ENCODE peak calls at places on chromosomes 16 and 17, in eight cellular contexts. S is foreskin keratinocyte, O is endothelial cell of umbilical vein, I is substantia nigra, C is tibial artery, A is heart left ventricle, D is adrenal gland, P is left ventricle myocardium inferior. M is an unnamed sample.

GRCh38 chr16:66926171-66926570 is 836 bp upstream of the RRAD start:
- DNase-seq in S (no peak), O (no peak), I (peak; percentile 37), C (peak; percentile 94), A (peak; percentile 84), D (peak; percentile 81), P (peak; percentile 74), M (no peak)

GRCh38 chr17:51050291-51051033 is 70.2 kb downstream of the SPAG9 start:
- DNase-seq in S (peak; percentile 78), O (no peak), I (no peak), C (no peak), A (no peak), D (no peak), P (no peak), M (no peak)

GRCh38 chr16:14672403-14672971 is 21.6 kb downstream of the PLA2G10 start:
- DNase-seq in S (no peak), O (no peak), I (no peak), C (no peak), A (no peak), D (no peak), P (no peak), M (no peak)

GRCh38 chr16:68233085-68233834 is 2.7 kb downstream of the ESRP2 start:
- DNase-seq in S (no peak), O (no peak), I (no peak), C (no peak), A (no peak), D (no peak), P (no peak), M (no peak)

GRCh38 chr17:2435181-2435741 is 34.4 kb upstream of the MNT start:
- DNase-seq in S (no peak), O (no peak), I (no peak), C (no peak), A (no peak), D (no peak), P (no peak), M (no peak)

GRCh38 chr17:67718325-67718941 is 697 bp downstream of the NOL11 start:
- DNase-seq in S (peak; percentile 30), O (no peak), I (no peak), C (no peak), A (no peak), D (peak; percentile 18), P (no peak), M (peak; percentile 43)

GRCh38 chr17:44987194-44987882 is 19.2 kb upstream of the C1QL1 start:
- DNase-seq in S (no peak), O (no peak), I (no peak), C (no peak), A (no peak), D (no peak), P (no peak), M (no peak)

GRCh38 chr17:70956731-70957130 is 787.4 kb downstream of the KCNJ2 start:
- DNase-seq in S (no peak), O (no peak), I (no peak), C (no peak), A (no peak), D (no peak), P (no peak), M (no peak)

GRCh38 chr17:32349503-32349853 is 479 bp upstream of the ZNF207 start:
- DNase-seq in S (no peak), O (no peak), I (no peak), C (no peak), A (no peak), D (peak; percentile 16), P (no peak), M (no peak)

GRCh38 chr17:9254841-9255240 is 233.5 kb downstream of the NTN1 start:
- DNase-seq in S (no peak), O (no peak), I (no peak), C (no peak), A (no peak), D (no peak), P (no peak), M (no peak)

GRCh38 chr17:64118452-64118979 is 11.4 kb downstream of the ERN1 start:
- DNase-seq in S (no peak), O (peak; percentile 22), I (no peak), C (no peak), A (peak; percentile 55), D (peak; percentile 91), P (peak; percentile 40), M (no peak)

GRCh38 chr17:8481089-8481488 is 45.4 kb downstream of the NDEL1 start:
- DNase-seq in S (no peak), O (no peak), I (no peak), C (no peak), A (no peak), D (no peak), P (no peak), M (no peak)

GRCh38 chr16:75789237-75789636 is 62.9 kb upstream of the CPHXL start:
- DNase-seq in S (peak; percentile 40), O (peak; percentile 46), I (no peak), C (no peak), A (no peak), D (peak; percentile 6), P (no peak), M (peak; percentile 64)

GRCh38 chr16:709651-710499 is 4.3 kb upstream of the FBXL16 start:
- DNase-seq in S (no peak), O (no peak), I (peak; percentile 78), C (no peak), A (peak; percentile 75), D (peak; percentile 77), P (no peak), M (peak; percentile 70)

GRCh38 chr16:72996291-72997062 is 51.5 kb downstream of the ZFHX3 start:
- DNase-seq in S (no peak), O (no peak), I (no peak), C (peak; percentile 56), A (no peak), D (no peak), P (no peak), M (no peak)

GRCh38 chr17:82463881-82464566 is 5.5 kb downstream of the NARF start:
- DNase-seq in S (no peak), O (no peak), I (no peak), C (no peak), A (no peak), D (peak; percentile 47), P (no peak), M (no peak)

GRCh38 chr16:77869997-77870813 is 81.8 kb downstream of the VAT1L start:
- DNase-seq in S (no peak), O (peak; percentile 24), I (no peak), C (peak; percentile 78), A (peak; percentile 68), D (peak; percentile 18), P (peak; percentile 31), M (no peak)

GRCh38 chr17:37672545-37673078 is 29.4 kb upstream of the DDX52 start:
- DNase-seq in S (no peak), O (no peak), I (no peak), C (no peak), A (no peak), D (no peak), P (no peak), M (no peak)
- H3K27ac ChIP-seq in S (peak overlapping the region; percentile 65), O (no peak overlapping the region), I (no peak overlapping the region), C (no peak overlapping the region), A (no peak overlapping the region), D (no peak overlapping the region), P (no peak overlapping the region), M (peak overlapping the region; percentile 49)

GRCh38 chr16:53132406-53132805 is 77.6 kb downstream of the CHD9 start:
- DNase-seq in S (no peak), O (no peak), I (no peak), C (no peak), A (no peak), D (no peak), P (no peak), M (no peak)
- H3K27ac ChIP-seq in S (no peak overlapping the region), O (no peak overlapping the region), I (no peak overlapping the region), C (peak overlapping the region; percentile 87), A (peak overlapping the region; percentile 95), D (peak overlapping the region; percentile 87), P (peak overlapping the region; percentile 98), M (no peak overlapping the region)

DNA sequence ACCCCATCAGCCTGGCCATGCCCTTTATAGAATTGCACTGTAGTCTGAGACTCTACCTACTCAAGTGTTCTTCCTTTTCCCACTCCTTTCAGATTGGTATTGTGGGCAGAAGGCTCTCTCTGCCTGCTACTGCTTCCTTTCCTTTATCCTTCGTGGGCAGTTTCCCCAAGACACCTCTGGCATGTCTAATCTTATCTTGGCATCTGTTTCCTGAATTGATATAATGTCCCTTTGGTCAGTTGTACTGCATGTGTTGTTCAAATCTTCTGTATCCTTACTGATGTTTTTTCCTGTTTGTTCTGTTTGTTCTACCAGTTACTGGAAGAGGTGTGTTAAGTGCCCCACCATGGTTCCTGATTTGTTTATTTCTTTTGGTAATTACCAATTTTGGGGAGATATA is 29.5 kb upstream of the MSI2 start:
- DNase-seq in S (no peak), O (peak; percentile 50), I (no peak), C (no peak), A (no peak), D (no peak), P (no peak), M (no peak)
- H3K27ac ChIP-seq in S (no peak overlapping the region), O (no peak overlapping the region), I (no peak overlapping the region), C (no peak overlapping the region), A (no peak overlapping the region), D (no peak overlapping the region), P (no peak overlapping the region), M (no peak overlapping the region)

GRCh38 chr16:89404561-89404960 is 85.8 kb downstream of the ANKRD11 start:
- DNase-seq in S (peak; percentile 62), O (no peak), I (no peak), C (no peak), A (peak; percentile 68), D (peak; percentile 64), P (peak; percentile 49), M (peak; percentile 52)
- H3K27ac ChIP-seq in S (no peak overlapping the region), O (no peak overlapping the region), I (no peak overlapping the region), C (no peak overlapping the region), A (no peak overlapping the region), D (no peak overlapping the region), P (peak overlapping the region; percentile 60), M (peak overlapping the region; percentile 83)

DNA sequence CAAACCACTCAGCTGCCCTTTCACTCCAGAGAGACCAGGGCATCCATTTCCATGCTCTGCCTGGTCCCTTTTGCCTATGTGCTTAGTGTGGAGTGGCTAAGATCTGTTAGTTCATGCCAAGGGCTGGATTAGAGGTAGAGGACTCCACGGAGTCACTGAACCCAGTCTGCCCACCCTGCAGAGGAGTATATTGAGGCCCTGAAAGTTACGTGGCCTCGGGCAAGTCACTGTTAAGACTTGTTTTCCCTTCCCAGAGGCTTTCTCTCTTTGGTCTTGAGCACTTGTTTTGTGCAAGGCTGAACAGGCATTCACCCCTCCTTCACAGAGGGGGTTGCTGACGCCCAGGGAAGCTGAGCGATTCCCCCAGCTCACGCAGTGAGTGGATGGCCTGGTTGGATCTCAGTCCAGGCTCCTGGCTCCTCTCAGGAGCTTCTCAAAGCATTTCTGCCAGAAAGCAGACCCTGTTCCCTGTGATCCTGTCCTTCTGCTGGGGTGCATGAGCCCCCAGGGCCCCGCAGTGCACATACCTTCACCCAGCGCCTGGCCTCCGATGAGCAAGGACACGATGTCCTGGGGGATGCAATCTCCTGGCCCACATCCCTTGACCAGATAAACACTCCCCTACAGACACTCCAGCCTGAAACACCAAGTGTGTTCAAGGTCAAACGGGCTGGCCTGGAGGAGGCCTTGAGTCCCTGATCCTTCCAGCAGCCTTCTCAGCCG is 153.4 kb upstream of the GSE1 start:
- DNase-seq in S (no peak), O (no peak), I (no peak), C (no peak), A (no peak), D (peak; percentile 70), P (peak; percentile 39), M (no peak)
- H3K27ac ChIP-seq in S (no peak overlapping the region), O (no peak overlapping the region), I (no peak overlapping the region), C (no peak overlapping the region), A (no peak overlapping the region), D (peak overlapping the region; percentile 48), P (peak overlapping the region; percentile 87), M (no peak overlapping the region)

GRCh38 chr16:9381399-9381798 is 290.0 kb downstream of the HAPSTR1 start:
- DNase-seq in S (no peak), O (no peak), I (no peak), C (no peak), A (no peak), D (no peak), P (no peak), M (no peak)
- H3K27ac ChIP-seq in S (no peak overlapping the region), O (no peak overlapping the region), I (no peak overlapping the region), C (no peak overlapping the region), A (no peak overlapping the region), D (no peak overlapping the region), P (no peak overlapping the region), M (no peak overlapping the region)

M was measured in RWPE1.